ENCODE peak calls at places on chromosome 11, in eight cellular contexts. Z is GM23338, S is PC-3, R is OCI-LY7, J is SK-N-SH, V is HCT116, C is neural progenitor cell, L is MM.1S. K is an unnamed sample.

GRCh38 chr11:128472128-128473110 is 114.9 kb downstream of the ETS1 start:
- DNase-seq in Z (no peak), S (peak; percentile 77), R (peak; percentile 61), J (no peak), V (no peak), C (no peak), L (peak; percentile 60), K (no peak)

GRCh38 chr11:73980001-73980960 is 2.4 kb downstream of the UCP2 start:
- DNase-seq in Z (peak; percentile 30), S (peak; percentile 8), R (peak; percentile 97), J (no peak), V (no peak), C (no peak), L (peak; percentile 86), K (peak; percentile 48)

GRCh38 chr11:10374386-10374785 is 69.5 kb downstream of the ADM start:
- DNase-seq in Z (no peak), S (no peak), R (no peak), J (no peak), V (no peak), C (no peak), L (no peak), K (no peak)

GRCh38 chr11:130202009-130202817 is 42.6 kb downstream of the ST14 start:
- DNase-seq in Z (no peak), S (no peak), R (no peak), J (no peak), V (no peak), C (no peak), L (no peak), K (no peak)

GRCh38 chr11:128747728-128748148 is 53.9 kb downstream of the FLI1 start:
- DNase-seq in Z (no peak), S (no peak), R (no peak), J (no peak), V (no peak), C (no peak), L (peak; percentile 82), K (no peak)

GRCh38 chr11:57179701-57180100 is 2.1 kb upstream of the LRRC55 start:
- DNase-seq in Z (peak; percentile 63), S (no peak), R (no peak), J (no peak), V (no peak), C (no peak), L (no peak), K (no peak)

GRCh38 chr11:110524227-110524626 is 94.5 kb downstream of the FDX1 start:
- DNase-seq in Z (no peak), S (peak; percentile 14), R (no peak), J (no peak), V (no peak), C (no peak), L (no peak), K (peak; percentile 26)

GRCh38 chr11:115314330-115314729 is 189.9 kb downstream of the CADM1 start:
- DNase-seq in Z (no peak), S (no peak), R (no peak), J (no peak), V (no peak), C (no peak), L (no peak), K (no peak)

GRCh38 chr11:106156290-106156937 is 79.0 kb downstream of the AASDHPPT start:
- DNase-seq in Z (peak; percentile 72), S (peak; percentile 76), R (peak; percentile 16), J (peak; percentile 27), V (peak; percentile 26), C (peak; percentile 49), L (peak; percentile 50), K (peak; percentile 83)

GRCh38 chr11:65432686-65433582 is 10.3 kb downstream of the NEAT1 start:
- DNase-seq in Z (peak; percentile 58), S (peak; percentile 62), R (peak; percentile 72), J (no peak), V (no peak), C (no peak), L (peak; percentile 37), K (no peak)

GRCh38 chr11:87368876-87369480 is 331.2 kb downstream of the TMEM135 start:
- DNase-seq in Z (peak; percentile 19), S (peak; percentile 35), R (no peak), J (no peak), V (no peak), C (no peak), L (no peak), K (no peak)

GRCh38 chr11:8336356-8337114 is 72.9 kb upstream of the LMO1 start:
- DNase-seq in Z (no peak), S (peak; percentile 90), R (no peak), J (no peak), V (no peak), C (no peak), L (no peak), K (no peak)
- TF ChIP-seq CTCF in Z (no peak), S (no peak), R (no peak), J (no peak), V (no peak), C (no peak), L (no peak), K (no peak)

GRCh38 chr11:116510886-116511650 is 261.7 kb downstream of the BUD13 start:
- DNase-seq in Z (no peak), S (no peak), R (no peak), J (no peak), V (no peak), C (peak; percentile 35), L (no peak), K (no peak)
- TF ChIP-seq EZH2phosphoT487 in Z (no peak), S (no peak), R (no peak), J (no peak), V (no peak), C (no peak), L (no peak), K (no peak)

GRCh38 chr11:117999354-117999993 is 13.3 kb downstream of the IL10RA start:
- DNase-seq in Z (no peak), S (no peak), R (no peak), J (no peak), V (no peak), C (no peak), L (no peak), K (no peak)

GRCh38 chr11:118000067-118000849 is 14.1 kb downstream of the IL10RA start:
- DNase-seq in Z (no peak), S (no peak), R (no peak), J (no peak), V (no peak), C (no peak), L (no peak), K (no peak)

GRCh38 chr11:117998664-117999353 is 12.6 kb downstream of the IL10RA start:
- DNase-seq in Z (no peak), S (no peak), R (no peak), J (no peak), V (no peak), C (no peak), L (no peak), K (no peak)

GRCh38 chr11:117997436-117998200 is 11.4 kb downstream of the IL10RA start:
- DNase-seq in Z (no peak), S (no peak), R (no peak), J (no peak), V (no peak), C (no peak), L (no peak), K (no peak)

GRCh38 chr11:117998201-117998579 is 12.0 kb downstream of the IL10RA start:
- DNase-seq in Z (no peak), S (no peak), R (no peak), J (no peak), V (no peak), C (no peak), L (no peak), K (no peak)
- H3K4me1 ChIP-seq in Z (peaks cover 4% of the 10 kb centered on the region), S (no peaks in the 10 kb centered on the region), R (peaks cover 30% of the 10 kb centered on the region), J (no peaks in the 10 kb centered on the region), V (no peaks in the 10 kb centered on the region), C (peaks cover 22% of the 10 kb centered on the region), L (peaks cover 36% of the 10 kb centered on the region), K (peaks cover 6% of the 10 kb centered on the region)

GRCh38 chr11:126115820-126116319 is 53.2 kb upstream of the CDON start:
- DNase-seq in Z (peak; percentile 39), S (peak; percentile 88), R (no peak), J (peak; percentile 62), V (peak; percentile 7), C (peak; percentile 42), L (no peak), K (peak; percentile 90)
- TF ChIP-seq CTCF in Z (no peak), S (peak; percentile 50), R (no peak), J (no peak), V (no peak), C (peak; percentile 30), L (no peak), K (peak; percentile 26)

GRCh38 chr11:11537871-11538270 is 83.9 kb downstream of the GALNT18 start:
- DNase-seq in Z (no peak), S (no peak), R (no peak), J (peak; percentile 52), V (no peak), C (no peak), L (no peak), K (no peak)

GRCh38 chr11:11536650-11537049 is 85.2 kb downstream of the GALNT18 start:
- DNase-seq in Z (no peak), S (no peak), R (no peak), J (no peak), V (no peak), C (no peak), L (no peak), K (no peak)

GRCh38 chr11:11540157-11540556 is 81.6 kb downstream of the GALNT18 start:
- DNase-seq in Z (no peak), S (no peak), R (no peak), J (no peak), V (no peak), C (no peak), L (no peak), K (no peak)

GRCh38 chr11:11537372-11537771 is 84.4 kb downstream of the GALNT18 start:
- DNase-seq in Z (no peak), S (no peak), R (no peak), J (no peak), V (no peak), C (no peak), L (no peak), K (no peak)

GRCh38 chr11:11538277-11538960 is 83.4 kb downstream of the GALNT18 start:
- DNase-seq in Z (no peak), S (no peak), R (no peak), J (peak; percentile 77), V (no peak), C (no peak), L (no peak), K (peak; percentile 30)
- TF ChIP-seq EZH2phosphoT487 in Z (no peak), S (no peak), R (no peak), J (no peak), V (no peak), C (no peak), L (no peak), K (no peak)